ENCODE peak calls at places on chromosomes 3 and 15, in four cellular contexts. E is H1, T is neural progenitor cell, N is HCT116. W is an unnamed sample.

GRCh38 chr3:195802261-195802701 is 9.4 kb downstream of the MUC4 start:
- DNase-seq in E (no peak), T (no peak), N (no peak), W (no peak)

GRCh38 chr3:50269977-50270413 is 1.0 kb downstream of the SEMA3B start:
- DNase-seq in E (no peak), T (no peak), N (no peak), W (peak; percentile 52)

GRCh38 chr3:67654099-67654831 is at the start of gene SUCLG2:
- DNase-seq in E (peak; percentile 87), T (peak; percentile 89), N (peak; percentile 39), W (peak; percentile 82)

GRCh38 chr3:194824100-194824499 is 138.4 kb downstream of the FAM43A start:
- DNase-seq in E (no peak), T (no peak), N (no peak), W (no peak)

GRCh38 chr15:73265536-73266153 is 103.1 kb downstream of the HCN4 start:
- DNase-seq in E (peak; percentile 76), T (peak; percentile 76), N (peak; percentile 42), W (peak; percentile 40)

GRCh38 chr3:37753428-37753827 is 108.3 kb upstream of the CTDSPL start:
- DNase-seq in E (no peak), T (no peak), N (no peak), W (no peak)

GRCh38 chr15:77623878-77624524 is 8.7 kb downstream of the LINGO1 start:
- DNase-seq in E (no peak), T (no peak), N (no peak), W (no peak)

GRCh38 chr3:162984752-162985151 is 1488.1 kb downstream of the OTOL1 start:
- DNase-seq in E (no peak), T (no peak), N (no peak), W (no peak)

GRCh38 chr15:22925875-22926274 is 54.3 kb downstream of the CYFIP1 start:
- DNase-seq in E (no peak), T (no peak), N (no peak), W (no peak)
- H3K9ac ChIP-seq in E (no peak overlapping the region), T (no peak overlapping the region), N (no peak overlapping the region), W (no peak overlapping the region)

GRCh38 chr15:89408512-89409183 is 74.0 kb upstream of the POLG start:
- DNase-seq in E (no peak), T (peak; percentile 27), N (no peak), W (no peak)
- TF ChIP-seq EZH2 in E (no peak), T (no peak), N (no peak), W (no peak)

DNA sequence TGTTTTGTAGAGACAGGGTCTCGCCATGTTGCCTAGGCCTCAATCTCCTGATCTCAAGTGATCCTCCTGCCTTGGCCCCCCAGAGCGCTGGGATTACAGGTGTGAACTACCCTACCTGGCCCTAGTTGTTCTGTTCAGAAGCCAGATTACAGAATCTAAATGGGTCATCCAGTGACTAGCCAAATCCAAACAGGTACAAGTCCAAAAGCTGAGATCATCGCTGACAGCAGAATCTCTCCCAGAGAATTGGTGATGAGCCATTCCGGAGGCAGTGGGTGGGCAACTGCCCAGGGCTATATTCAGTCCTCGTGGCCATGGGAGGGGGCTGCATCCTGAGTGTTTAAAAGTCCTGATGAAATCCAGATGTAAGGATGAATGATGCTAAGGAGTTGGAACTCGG is 47.5 kb upstream of the SEMA4B start:
- DNase-seq in E (no peak), T (no peak), N (no peak), W (no peak)
- H3K4me1 ChIP-seq in E (peaks cover 14% of the 10 kb centered on the region), T (peaks cover 12% of the 10 kb centered on the region), N (peaks cover 7% of the 10 kb centered on the region), W (peaks cover 15% of the 10 kb centered on the region)

GRCh38 chr3:187011915-187012314 is 81.6 kb downstream of the ST6GAL1 start:
- DNase-seq in E (peak; percentile 40), T (no peak), N (no peak), W (no peak)
- H3K9ac ChIP-seq in E (no peak overlapping the region), T (no peak overlapping the region), N (no peak overlapping the region), W (no peak overlapping the region)

DNA sequence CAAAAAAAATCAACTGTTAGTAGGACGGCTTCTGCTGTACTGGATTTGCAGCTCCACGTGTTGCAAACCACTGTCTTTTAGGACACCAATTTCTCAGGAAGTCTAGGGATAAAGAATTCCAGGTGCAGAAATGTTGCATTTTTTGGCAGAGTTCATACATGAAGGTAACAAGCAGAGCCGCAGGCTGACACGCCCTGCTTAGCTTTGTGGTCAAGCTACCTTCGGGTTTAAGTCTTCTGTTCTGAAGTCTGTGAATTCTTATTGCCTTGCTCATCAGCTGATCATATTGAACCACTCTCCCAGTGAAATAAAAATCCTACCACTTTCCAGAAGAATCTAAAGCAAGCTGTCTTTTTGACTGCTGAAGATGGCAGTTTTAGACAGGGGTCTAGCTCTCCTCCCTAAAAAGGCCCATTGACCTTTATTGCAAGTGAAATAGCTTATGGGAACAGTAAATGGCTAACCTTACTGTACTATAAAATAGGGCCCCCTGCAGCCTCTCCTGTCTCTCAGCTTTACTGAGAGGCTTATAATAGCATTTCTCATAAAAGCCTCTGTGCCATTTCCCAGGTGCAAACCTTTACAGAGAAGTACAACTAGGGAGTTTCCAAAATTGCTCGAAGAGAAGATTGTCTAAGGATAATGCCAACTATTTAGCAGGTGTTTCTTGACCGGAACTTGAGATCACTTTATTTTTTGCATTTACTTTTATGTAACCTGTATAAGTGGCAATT is 262.2 kb upstream of the IL12A start:
- DNase-seq in E (no peak), T (no peak), N (peak; percentile 55), W (no peak)
- TF ChIP-seq EZH2 in E (no peak), T (no peak), N (no peak), W (no peak)